ENCODE peak calls at places on chromosomes 5 and 9, in four cellular contexts. H is sigmoid colon, T is left lung, M is mesothelial cell of epicardium. J is an unnamed sample.

GRCh38 chr9:128115187-128116103 is 12.1 kb downstream of the PTGES2 start:
- DNase-seq in H (peak), T (peak), M (no peak), J (no peak)

GRCh38 chr9:116149844-116150243 is 3.7 kb upstream of the PAPPA start:
- DNase-seq in H (no peak), T (no peak), M (no peak), J (no peak)

GRCh38 chr5:178240341-178240741 is 7.7 kb upstream of the PHYKPL start:
- DNase-seq in H (no peak), T (peak), M (no peak), J (no peak)

GRCh38 chr5:82540301-82540700 is 262.1 kb upstream of the RPS23 start:
- DNase-seq in H (no peak), T (no peak), M (no peak), J (no peak)

GRCh38 chr9:92720807-92721535 is 43.7 kb downstream of the BICD2 start:
- DNase-seq in H (no peak), T (no peak), M (no peak), J (no peak)

GRCh38 chr9:124281934-124282351 is 24.2 kb downstream of the NEK6 start:
- DNase-seq in H (no peak), T (no peak), M (no peak), J (no peak)

GRCh38 chr5:38712416-38712815 is 133.4 kb upstream of the OSMR start:
- DNase-seq in H (no peak), T (no peak), M (no peak), J (no peak)

GRCh38 chr5:7679663-7680062 is 171.3 kb downstream of the CFAP90 start:
- DNase-seq in H (no peak), T (no peak), M (no peak), J (no peak)

GRCh38 chr5:52657231-52657645 is 130.5 kb upstream of the ITGA1 start:
- DNase-seq in H (no peak), T (no peak), M (no peak), J (no peak)

GRCh38 chr5:144453753-144454152 is 283.1 kb downstream of the KCTD16 start:
- DNase-seq in H (no peak), T (no peak), M (no peak), J (no peak)

GRCh38 chr5:68652507-68652906 is 437.0 kb downstream of the PIK3R1 start:
- DNase-seq in H (no peak), T (no peak), M (no peak), J (no peak)

GRCh38 chr5:131230406-131230805 is 33.4 kb upstream of the CDC42SE2 start:
- DNase-seq in H (no peak), T (no peak), M (no peak), J (no peak)

GRCh38 chr9:112332272-112332671 is 1.1 kb downstream of the PTBP3 start:
- DNase-seq in H (no peak), T (no peak), M (no peak), J (no peak)

GRCh38 chr9:132776891-132777290 is 101.2 kb downstream of the AK8 start:
- DNase-seq in H (no peak), T (no peak), M (no peak), J (no peak)

GRCh38 chr5:151298063-151298462 is 5.5 kb downstream of the SLC36A3 start:
- DNase-seq in H (no peak), T (no peak), M (no peak), J (no peak)

GRCh38 chr9:98010450-98010849 is 27.3 kb downstream of the ANP32B start:
- DNase-seq in H (no peak), T (no peak), M (no peak), J (no peak)

GRCh38 chr9:134026561-134026960 is 1.3 kb downstream of the BRD3OS start:
- DNase-seq in H (peak), T (no peak), M (no peak), J (no peak)

GRCh38 chr9:86943871-86944240 is 3.5 kb downstream of the GAS1 start:
- DNase-seq in H (no peak), T (no peak), M (no peak), J (no peak)

GRCh38 chr9:13267743-13268142 is 11.7 kb downstream of the MPDZ start:
- DNase-seq in H (no peak), T (no peak), M (no peak), J (no peak)

GRCh38 chr5:157761690-157762611 is 18.4 kb downstream of the LSM11 start:
- DNase-seq in H (no peak), T (no peak), M (no peak), J (no peak)

GRCh38 chr9:85268024-85268610 is 473.6 kb downstream of the AGTPBP1 start:
- DNase-seq in H (no peak), T (no peak), M (no peak), J (no peak)

GRCh38 chr5:43152946-43153345 is 32.2 kb downstream of the ZNF131 start:
- DNase-seq in H (no peak), T (no peak), M (no peak), J (no peak)

GRCh38 chr5:113606298-113607134 is 93.0 kb downstream of the YTHDC2 start:
- DNase-seq in H (no peak), T (no peak), M (no peak), J (no peak)

GRCh38 chr5:96875805-96876291 is 452 bp upstream of the ERAP2 start:
- DNase-seq in H (no peak), T (no peak), M (no peak), J (no peak)

GRCh38 chr5:78907255-78907886 is 77.7 kb downstream of the ARSB start:
- DNase-seq in H (peak), T (no peak), M (no peak), J (no peak)

GRCh38 chr5:580436-580835 is 31.7 kb upstream of the CEP72 start:
- DNase-seq in H (peak), T (no peak), M (peak), J (no peak)

GRCh38 chr5:65013141-65013540 is 244.4 kb downstream of the CWC27 start:
- DNase-seq in H (no peak), T (no peak), M (no peak), J (no peak)

GRCh38 chr5:42131081-42131480 is 206.0 kb downstream of the FBXO4 start:
- DNase-seq in H (no peak), T (no peak), M (no peak), J (no peak)

GRCh38 chr9:37415011-37415719 is 7.3 kb upstream of the GRHPR start:
- DNase-seq in H (peak), T (no peak), M (peak), J (peak)
- TF ChIP-seq CTCF in H (peak), T (peak), M (peak), J (no peak)

DNA sequence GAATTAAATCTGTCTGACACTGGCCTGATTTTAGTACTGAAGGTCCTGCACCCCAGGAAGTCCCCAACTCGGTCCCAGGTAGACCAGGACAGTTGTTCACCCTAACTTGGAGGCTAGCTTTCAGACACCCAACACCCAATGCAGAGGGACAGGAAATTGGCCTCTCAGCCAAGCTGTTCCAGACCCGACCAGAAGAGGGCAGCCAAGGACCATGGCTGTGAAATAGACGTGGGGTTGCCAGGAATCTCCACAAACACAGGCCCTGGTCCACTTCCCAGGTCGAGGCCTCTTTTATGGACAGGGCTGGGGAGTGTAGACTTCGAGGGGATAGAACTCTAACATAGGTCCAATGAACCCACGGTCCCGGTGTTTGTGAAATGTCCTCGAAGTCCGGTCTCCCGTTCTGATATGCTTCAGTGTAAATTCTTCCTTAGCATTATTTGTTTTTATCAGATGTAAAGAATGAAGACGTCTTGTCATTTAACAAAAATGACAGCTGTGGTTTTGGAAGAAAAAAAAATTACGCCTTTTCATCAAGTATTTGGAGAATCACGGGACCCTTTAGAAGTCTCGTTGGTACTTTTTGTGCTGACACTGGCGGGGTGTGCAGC is 260.3 kb upstream of the ADAMTS16 start:
- DNase-seq in H (peak), T (no peak), M (peak), J (peak)
- TF ChIP-seq CTCF in H (peak), T (peak), M (peak), J (no peak)

GRCh38 chr9:111040494-111040893 is 2.2 kb upstream of the LPAR1 start:
- DNase-seq in H (no peak), T (no peak), M (no peak), J (no peak)

GRCh38 chr9:111039203-111039907 is 1.1 kb upstream of the LPAR1 start:
- DNase-seq in H (no peak), T (no peak), M (no peak), J (no peak)

GRCh38 chr9:111037744-111038335 is 430 bp downstream of the LPAR1 start:
- DNase-seq in H (peak), T (peak), M (peak), J (no peak)

GRCh38 chr9:111036946-111037743 is 1.1 kb downstream of the LPAR1 start:
- DNase-seq in H (no peak), T (no peak), M (no peak), J (no peak)

DNA sequence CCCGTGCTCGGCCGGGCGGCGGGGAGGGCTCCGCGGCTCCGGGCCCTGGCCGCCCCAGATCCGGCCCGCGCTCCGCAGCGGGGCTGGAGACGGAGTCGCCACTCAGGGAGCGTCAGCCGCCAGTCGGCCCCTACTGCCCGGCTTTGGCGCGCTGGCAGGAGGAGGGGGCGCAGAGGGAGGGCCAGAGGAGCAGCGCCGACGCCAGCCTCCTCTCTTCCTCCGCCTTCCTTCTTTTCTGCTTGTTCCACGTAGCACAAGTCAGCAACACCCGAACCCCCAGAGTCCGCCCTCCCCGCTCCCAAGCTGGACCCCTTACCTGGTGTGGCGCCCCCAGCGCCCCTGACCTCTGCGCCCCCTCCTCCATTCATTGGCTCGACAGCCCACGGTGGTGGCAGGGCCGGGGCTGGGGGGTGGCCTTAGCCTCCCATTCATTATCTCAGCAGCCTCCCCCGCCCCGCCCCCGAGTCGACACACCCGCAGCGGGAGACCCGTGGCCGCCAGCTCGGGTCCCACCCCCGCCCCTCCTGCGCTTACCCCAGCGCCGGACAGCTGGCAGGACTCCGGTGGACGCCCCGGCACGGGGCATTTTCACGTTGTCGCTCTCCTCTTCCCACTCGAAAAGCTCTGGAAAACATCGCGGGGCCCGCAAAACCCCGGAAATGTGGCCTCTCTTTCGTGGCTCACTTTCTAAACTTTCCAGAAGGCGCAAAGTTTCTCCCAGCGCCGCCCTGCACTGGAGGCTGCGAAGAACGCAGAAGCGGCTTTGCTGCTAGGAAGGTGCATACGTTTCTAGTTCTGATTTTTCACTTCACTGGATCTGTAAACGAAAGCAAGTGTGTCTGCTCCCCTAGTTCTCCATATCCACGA is at the start of gene LPAR1:
- DNase-seq in H (peak), T (peak), M (peak), J (no peak)
- TF ChIP-seq CTCF in H (no peak), T (no peak), M (no peak), J (no peak)

DNA sequence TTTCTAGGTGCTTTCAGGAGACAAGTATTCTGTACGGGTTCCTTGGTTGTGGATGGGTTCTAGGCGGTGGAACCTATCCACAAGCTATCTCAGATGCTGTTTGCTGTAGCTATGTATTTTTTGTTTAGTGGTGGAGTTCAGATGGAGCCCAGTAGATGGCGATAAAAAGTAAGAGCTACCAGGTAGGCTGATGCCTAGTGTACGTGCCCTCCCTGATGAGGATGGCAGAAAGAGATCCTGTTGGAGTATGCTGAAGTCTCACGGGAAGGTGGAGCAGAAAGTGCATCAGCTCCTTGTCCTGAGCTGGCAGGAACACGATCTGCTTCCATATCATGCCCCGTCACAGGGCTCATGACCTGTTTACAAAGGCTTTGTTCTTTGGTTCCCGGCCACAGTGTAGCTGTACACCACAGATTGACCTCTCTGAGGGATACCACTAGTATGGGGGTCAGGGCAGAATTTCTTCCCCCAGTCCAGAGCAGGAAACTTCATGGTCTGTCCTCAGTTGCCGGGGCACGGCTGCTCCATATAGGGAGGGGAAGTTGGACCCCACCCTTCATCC is 12.6 kb upstream of the UGT3A2 start:
- DNase-seq in H (no peak), T (no peak), M (no peak), J (no peak)
- TF ChIP-seq CTCF in H (no peak), T (peak), M (peak), J (no peak)

GRCh38 chr5:34497031-34497808 is 158.9 kb upstream of the RAI14 start:
- DNase-seq in H (peak), T (no peak), M (no peak), J (no peak)

GRCh38 chr5:34494111-34494755 is 161.9 kb upstream of the RAI14 start:
- DNase-seq in H (no peak), T (no peak), M (no peak), J (no peak)

GRCh38 chr5:34495178-34495577 is 160.9 kb upstream of the RAI14 start:
- DNase-seq in H (no peak), T (no peak), M (no peak), J (no peak)

GRCh38 chr5:34498582-34498981 is 157.5 kb upstream of the RAI14 start:
- DNase-seq in H (no peak), T (no peak), M (no peak), J (no peak)

DNA sequence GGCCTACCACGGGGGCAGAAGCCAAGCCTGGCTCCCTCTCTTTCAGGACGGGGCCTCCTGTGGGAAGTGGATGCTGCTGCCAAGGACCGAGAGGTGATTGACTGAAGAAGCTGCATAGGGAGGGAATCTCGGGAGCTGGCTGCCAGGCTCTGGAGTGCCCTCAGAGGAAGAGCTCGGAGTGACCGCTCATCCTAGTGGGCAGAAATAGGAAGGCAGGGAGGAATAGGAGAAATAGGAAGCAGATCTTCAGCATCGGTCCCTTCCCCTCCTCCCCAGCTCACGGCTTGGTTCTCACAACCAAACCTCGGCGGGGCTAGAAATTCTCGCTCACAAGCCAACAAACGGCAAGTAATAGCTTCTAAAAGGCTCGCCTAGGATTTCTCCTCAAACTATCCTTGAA is 159.9 kb upstream of the RAI14 start:
- DNase-seq in H (peak), T (no peak), M (no peak), J (no peak)
- TF ChIP-seq CTCF in H (peak), T (no peak), M (no peak), J (no peak)

GRCh38 chr5:147303976-147304375 is 69.2 kb downstream of the STK32A start:
- DNase-seq in H (no peak), T (no peak), M (no peak), J (no peak)
- TF ChIP-seq CTCF in H (no peak), T (no peak), M (no peak), J (no peak)

GRCh38 chr9:76218868-76219462 is 175.3 kb downstream of the RFK start:
- DNase-seq in H (no peak), T (no peak), M (no peak), J (no peak)

GRCh38 chr9:76221423-76221822 is 172.8 kb downstream of the RFK start:
- DNase-seq in H (no peak), T (no peak), M (no peak), J (no peak)

GRCh38 chr9:76218151-76218867 is 175.9 kb downstream of the RFK start:
- DNase-seq in H (no peak), T (no peak), M (no peak), J (no peak)

GRCh38 chr9:76216161-76216649 is 178.0 kb downstream of the RFK start:
- DNase-seq in H (no peak), T (no peak), M (no peak), J (no peak)

GRCh38 chr9:76219555-76220151 is 174.6 kb downstream of the RFK start:
- DNase-seq in H (no peak), T (peak), M (no peak), J (no peak)
- TF ChIP-seq CTCF in H (no peak), T (no peak), M (no peak), J (no peak)

GRCh38 chr5:22699319-22699718 is 153.8 kb downstream of the CDH12 start:
- DNase-seq in H (no peak), T (no peak), M (no peak), J (no peak)
- TF ChIP-seq CTCF in H (no peak), T (no peak), M (no peak), J (no peak)